ENCODE peak calls at places on chromosomes 3 and 15, in five cellular contexts. C is GM12878, J is H1, Q is HEK293T, D is HCT116. M is an unnamed sample.

GRCh38 chr3:126917232-126917804 is 65.6 kb upstream of the PLXNA1 start:
- DNase-seq in C (no peak), J (no peak), Q (no peak), D (no peak), M (no peak)

GRCh38 chr15:92801774-92802464 is 98.2 kb upstream of the CHD2 start:
- DNase-seq in C (no peak), J (no peak), Q (no peak), D (peak; percentile 71), M (no peak)

GRCh38 chr3:115823083-115823482 is 199.8 kb downstream of the GAP43 start:
- DNase-seq in C (no peak), J (no peak), Q (no peak), D (no peak), M (no peak)

GRCh38 chr3:18556001-18556408 is 130.9 kb upstream of the SATB1 start:
- DNase-seq in C (no peak), J (no peak), Q (no peak), D (no peak), M (no peak)

GRCh38 chr3:187996609-187997008 is 157.3 kb upstream of the LPP start:
- DNase-seq in C (no peak), J (no peak), Q (no peak), D (no peak), M (no peak)

GRCh38 chr3:128273841-128274573 is 120.7 kb downstream of the EEFSEC start:
- DNase-seq in C (no peak), J (no peak), Q (no peak), D (no peak), M (no peak)

GRCh38 chr15:47337106-47337505 is 380.2 kb upstream of the SEMA6D start:
- DNase-seq in C (no peak), J (no peak), Q (no peak), D (no peak), M (no peak)

GRCh38 chr15:94282269-94283250 is 51.2 kb downstream of the MCTP2 start:
- DNase-seq in C (no peak), J (no peak), Q (no peak), D (no peak), M (no peak)

GRCh38 chr15:99099661-99100060 is 5.2 kb upstream of the SYNM start:
- DNase-seq in C (no peak), J (no peak), Q (no peak), D (no peak), M (no peak)

GRCh38 chr15:88908123-88908522 is 5.1 kb downstream of the MFGE8 start:
- DNase-seq in C (no peak), J (no peak), Q (no peak), D (no peak), M (no peak)

GRCh38 chr3:128431803-128432300 is 34.8 kb downstream of the DNAJB8 start:
- DNase-seq in C (no peak), J (no peak), Q (no peak), D (no peak), M (no peak)

GRCh38 chr15:39204031-39204430 is 376.8 kb upstream of the THBS1 start:
- DNase-seq in C (no peak), J (no peak), Q (no peak), D (no peak), M (no peak)

GRCh38 chr15:31303434-31304073 is 23.1 kb upstream of the KLF13 start:
- DNase-seq in C (no peak), J (no peak), Q (peak; percentile 37), D (no peak), M (peak; percentile 48)

GRCh38 chr3:69410301-69410700 is 24.4 kb upstream of the FRMD4B start:
- DNase-seq in C (peak; percentile 61), J (no peak), Q (peak; percentile 69), D (peak; percentile 51), M (peak; percentile 65)

GRCh38 chr3:69204315-69204957 is 82.0 kb upstream of the LMOD3 start:
- DNase-seq in C (peak; percentile 44), J (no peak), Q (no peak), D (no peak), M (no peak)

GRCh38 chr15:47415539-47415971 is 301.8 kb upstream of the SEMA6D start:
- DNase-seq in C (no peak), J (no peak), Q (no peak), D (no peak), M (no peak)

GRCh38 chr15:64289550-64289949 is 66.4 kb downstream of the CSNK1G1 start:
- DNase-seq in C (no peak), J (no peak), Q (no peak), D (no peak), M (no peak)

GRCh38 chr3:50095352-50095998 is 6.8 kb downstream of the RBM5 start:
- DNase-seq in C (no peak), J (no peak), Q (no peak), D (no peak), M (no peak)

GRCh38 chr3:155412856-155413255 is 119.4 kb upstream of the STRIT1 start:
- DNase-seq in C (no peak), J (no peak), Q (no peak), D (no peak), M (no peak)

GRCh38 chr15:32670624-32671022 is 29.1 kb downstream of the SCG5 start:
- DNase-seq in C (no peak), J (no peak), Q (no peak), D (no peak), M (no peak)

GRCh38 chr3:58392191-58392590 is 41.4 kb downstream of the PDHB start:
- DNase-seq in C (no peak), J (no peak), Q (no peak), D (no peak), M (no peak)

GRCh38 chr3:69738859-69739203 is 433 bp upstream of the MITF start:
- DNase-seq in C (no peak), J (no peak), Q (no peak), D (no peak), M (no peak)

GRCh38 chr3:89380006-89380405 is 272.6 kb downstream of the EPHA3 start:
- DNase-seq in C (no peak), J (no peak), Q (no peak), D (no peak), M (no peak)

GRCh38 chr3:133213942-133214341 is 175.8 kb downstream of the TMEM108 start:
- DNase-seq in C (no peak), J (no peak), Q (no peak), D (no peak), M (no peak)

GRCh38 chr3:147493666-147494065 is 84.5 kb downstream of the ZIC1 start:
- DNase-seq in C (no peak), J (no peak), Q (no peak), D (peak; percentile 0), M (no peak)

GRCh38 chr3:45225465-45226205 is 452 bp downstream of the TMEM158 start:
- DNase-seq in C (no peak), J (no peak), Q (peak; percentile 48), D (no peak), M (peak; percentile 40)

GRCh38 chr3:155196131-155197075 is 97.1 kb downstream of the STRIT1 start:
- DNase-seq in C (no peak), J (no peak), Q (no peak), D (no peak), M (no peak)

GRCh38 chr3:13457593-13457992 is 22.5 kb upstream of the HDAC11 start:
- DNase-seq in C (no peak), J (no peak), Q (no peak), D (no peak), M (no peak)

DNA sequence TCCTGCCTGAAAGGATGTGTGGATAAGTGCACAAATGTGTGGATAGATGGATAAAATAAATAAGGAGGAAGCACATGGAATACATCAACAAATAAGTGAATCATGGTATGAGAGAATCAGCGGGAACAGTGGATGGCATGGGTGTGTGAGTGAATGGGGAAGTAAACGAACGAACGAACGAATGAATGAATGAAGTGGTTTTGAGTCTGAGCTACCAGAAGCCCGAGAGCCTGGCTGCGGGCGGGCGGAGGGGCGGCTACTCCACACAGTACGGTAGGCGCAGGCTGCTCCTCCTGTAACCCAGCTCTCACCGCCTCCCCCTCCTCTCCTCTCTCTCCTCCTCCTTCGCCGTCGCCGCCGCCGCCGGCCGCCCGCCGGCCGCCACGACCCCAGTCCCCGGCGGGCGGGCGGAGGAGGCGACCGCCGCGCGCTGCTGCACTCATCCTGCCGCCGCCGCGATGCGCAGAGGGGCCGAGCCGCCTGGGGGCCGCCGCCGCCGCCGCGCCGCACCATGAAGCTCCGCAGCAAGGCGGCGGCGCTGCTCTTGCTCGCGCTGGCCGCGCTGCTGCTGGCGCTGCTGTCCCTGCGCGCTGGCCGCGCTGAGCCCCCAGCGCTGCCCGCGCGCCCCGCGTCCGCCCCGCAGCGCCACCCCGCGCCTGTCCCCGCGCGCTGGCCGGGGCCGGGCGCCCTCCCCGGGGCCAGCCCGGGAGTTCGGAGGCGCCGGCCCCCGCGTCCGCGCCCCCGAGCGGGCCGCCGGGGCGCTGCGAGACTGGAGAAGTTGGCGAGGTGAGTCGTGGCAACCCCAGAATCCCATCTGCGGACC is at the start of gene GXYLT2:
- DNase-seq in C (no peak), J (peak; percentile 19), Q (peak; percentile 76), D (no peak), M (peak; percentile 72)
- TF ChIP-seq SP1 in C (no peak), J (no peak), Q (no peak), D (no peak), M (no peak)

GRCh38 chr3:39808467-39809180 is 785 bp upstream of the MYRIP start:
- DNase-seq in C (no peak), J (no peak), Q (peak; percentile 16), D (no peak), M (peak; percentile 67)

GRCh38 chr3:39811561-39811960 is 2.2 kb downstream of the MYRIP start:
- DNase-seq in C (no peak), J (no peak), Q (no peak), D (no peak), M (no peak)

GRCh38 chr3:39809181-39809994 is at the start of gene MYRIP:
- DNase-seq in C (no peak), J (no peak), Q (peak; percentile 78), D (no peak), M (peak; percentile 76)

GRCh38 chr3:39810647-39811161 is 1.3 kb downstream of the MYRIP start:
- DNase-seq in C (no peak), J (no peak), Q (no peak), D (no peak), M (no peak)

GRCh38 chr3:39809995-39810595 is 686 bp downstream of the MYRIP start:
- DNase-seq in C (no peak), J (no peak), Q (no peak), D (no peak), M (peak; percentile 36)
- TF ChIP-seq SP1 in C (no peak), J (no peak), Q (no peak), D (no peak), M (no peak)

DNA sequence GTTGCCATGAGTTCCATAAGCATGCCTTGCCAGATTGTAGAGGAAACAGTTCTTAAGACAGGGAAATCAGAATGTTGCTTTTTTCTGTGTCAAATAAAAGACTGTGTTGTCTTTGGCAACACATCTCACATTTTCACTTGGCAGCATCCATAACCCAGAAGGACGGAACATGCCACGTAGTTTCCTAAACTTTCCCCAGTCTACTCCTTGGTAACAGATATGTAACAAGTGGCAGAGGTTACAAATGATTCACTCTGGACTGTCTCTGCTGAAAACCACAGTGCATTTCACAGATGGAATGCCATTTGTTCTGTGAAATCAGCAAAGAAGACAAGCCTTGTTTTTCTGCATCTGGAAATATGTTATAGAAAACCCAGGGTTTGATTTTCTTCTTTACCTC is 124.6 kb upstream of the FOXB1 start:
- DNase-seq in C (no peak), J (no peak), Q (no peak), D (no peak), M (no peak)
- TF ChIP-seq SP1 in C (no peak), J (no peak), Q (no peak), D (no peak), M (no peak)

DNA sequence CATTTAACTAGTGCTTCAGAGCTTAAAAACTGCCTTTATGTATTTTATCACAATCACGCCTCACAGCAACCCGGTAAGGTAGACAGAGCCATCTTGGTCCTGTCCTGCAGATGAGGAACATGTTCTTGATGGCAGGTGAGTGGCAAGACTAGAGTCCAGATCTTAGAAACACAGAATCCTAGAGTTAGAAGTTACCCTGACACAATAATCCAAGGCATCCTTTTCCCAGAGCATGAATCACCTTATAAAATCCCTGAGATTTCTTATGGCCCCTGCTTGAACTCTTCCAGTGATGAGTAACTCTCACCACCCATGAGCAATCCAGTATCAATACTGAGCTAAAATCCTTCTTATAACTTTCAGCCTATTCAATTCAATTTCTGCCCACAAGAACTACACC is 16.9 kb downstream of the POPDC2 start:
- DNase-seq in C (no peak), J (no peak), Q (no peak), D (peak; percentile 41), M (no peak)
- TF ChIP-seq SP1 in C (no peak), J (no peak), Q (no peak), D (peak; percentile 43), M (no peak)